ENCODE peak calls at places on chromosomes 2 and 18, in six cellular contexts. One of them, this sample, is unnamed.

GRCh38 chr2:228901531-228901930 is 369.6 kb downstream of the PID1 start:
- DNase-seq in GM13977: no peak
- DNase-seq in mucosa of descending colon: no peak
- DNase-seq in WTC11: no peak
- DNase-seq in astrocyte: no peak
- DNase-seq in transverse colon: no peak
- DNase-seq in this sample: no peak

GRCh38 chr18:47150824-47151366 is 595 bp upstream of the HDHD2 start:
- DNase-seq in GM13977: peak
- DNase-seq in mucosa of descending colon: peak
- DNase-seq in WTC11: no peak
- DNase-seq in astrocyte: no peak
- DNase-seq in transverse colon: peak
- DNase-seq in this sample: no peak

GRCh38 chr2:43007901-43008300 is 215.5 kb upstream of the HAAO start:
- DNase-seq in GM13977: no peak
- DNase-seq in mucosa of descending colon: no peak
- DNase-seq in WTC11: no peak
- DNase-seq in astrocyte: no peak
- DNase-seq in transverse colon: no peak
- DNase-seq in this sample: no peak

GRCh38 chr2:122634261-122634660 is 878.8 kb downstream of the TSN start:
- DNase-seq in GM13977: no peak
- DNase-seq in mucosa of descending colon: no peak
- DNase-seq in WTC11: no peak
- DNase-seq in astrocyte: peak
- DNase-seq in transverse colon: no peak
- DNase-seq in this sample: no peak

GRCh38 chr2:168612719-168613118 is 156.6 kb downstream of the CERS6 start:
- DNase-seq in GM13977: no peak
- DNase-seq in mucosa of descending colon: no peak
- DNase-seq in WTC11: no peak
- DNase-seq in astrocyte: no peak
- DNase-seq in transverse colon: no peak
- DNase-seq in this sample: no peak

GRCh38 chr2:157486596-157487270 is 42.8 kb upstream of the CYTIP start:
- DNase-seq in GM13977: no peak
- DNase-seq in mucosa of descending colon: no peak
- DNase-seq in WTC11: no peak
- DNase-seq in astrocyte: peak
- DNase-seq in transverse colon: no peak
- DNase-seq in this sample: no peak

GRCh38 chr2:99695121-99695773 is 205.4 kb upstream of the REV1 start:
- DNase-seq in GM13977: no peak
- DNase-seq in mucosa of descending colon: no peak
- DNase-seq in WTC11: no peak
- DNase-seq in astrocyte: no peak
- DNase-seq in transverse colon: no peak
- DNase-seq in this sample: no peak

GRCh38 chr18:5993938-5994337 is 98.6 kb upstream of the TMEM200C start:
- DNase-seq in GM13977: no peak
- DNase-seq in mucosa of descending colon: no peak
- DNase-seq in WTC11: no peak
- DNase-seq in astrocyte: no peak
- DNase-seq in transverse colon: no peak
- DNase-seq in this sample: no peak

GRCh38 chr18:36769611-36770314 is 59.0 kb downstream of the TPGS2 start:
- DNase-seq in GM13977: peak
- DNase-seq in mucosa of descending colon: no peak
- DNase-seq in WTC11: peak
- DNase-seq in astrocyte: no peak
- DNase-seq in transverse colon: no peak
- DNase-seq in this sample: peak

GRCh38 chr2:12032421-12032820 is 286.0 kb downstream of the LPIN1 start:
- DNase-seq in GM13977: peak
- DNase-seq in mucosa of descending colon: no peak
- DNase-seq in WTC11: no peak
- DNase-seq in astrocyte: no peak
- DNase-seq in transverse colon: no peak
- DNase-seq in this sample: peak
- TF ChIP-seq CTCF in GM13977: peak
- TF ChIP-seq CTCF in mucosa of descending colon: no peak
- TF ChIP-seq CTCF in WTC11: no peak
- TF ChIP-seq CTCF in astrocyte: no peak
- TF ChIP-seq CTCF in transverse colon: no peak
- TF ChIP-seq CTCF in this sample: no peak

GRCh38 chr2:227125506-227125905 is 38.5 kb downstream of the COL4A4 start:
- DNase-seq in GM13977: no peak
- DNase-seq in mucosa of descending colon: no peak
- DNase-seq in WTC11: peak
- DNase-seq in astrocyte: no peak
- DNase-seq in transverse colon: no peak
- DNase-seq in this sample: peak
- TF ChIP-seq CTCF in GM13977: peak
- TF ChIP-seq CTCF in mucosa of descending colon: no peak
- TF ChIP-seq CTCF in WTC11: peak
- TF ChIP-seq CTCF in astrocyte: no peak
- TF ChIP-seq CTCF in transverse colon: no peak
- TF ChIP-seq CTCF in this sample: no peak

DNA sequence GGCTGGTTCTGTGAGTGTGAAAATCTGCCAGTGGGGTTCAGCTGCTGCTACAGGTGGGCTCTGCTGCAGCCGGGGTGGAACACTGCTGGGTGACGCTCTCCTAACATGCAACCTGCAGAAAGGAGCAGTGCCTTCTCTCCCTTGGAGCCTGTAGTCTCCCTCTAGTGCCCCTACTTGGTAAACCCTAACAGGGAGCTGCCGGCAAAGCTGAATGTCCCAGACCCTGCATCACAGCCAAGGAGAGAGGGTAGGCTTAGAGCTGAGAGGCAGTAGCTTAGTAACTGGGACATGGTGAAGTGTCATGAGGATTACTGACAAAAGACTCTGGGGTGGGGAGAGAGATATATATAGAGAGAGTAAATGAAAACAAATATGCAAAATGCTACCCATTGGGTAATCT is 9.8 kb downstream of the NCAPH start:
- DNase-seq in GM13977: no peak
- DNase-seq in mucosa of descending colon: no peak
- DNase-seq in WTC11: peak
- DNase-seq in astrocyte: no peak
- DNase-seq in transverse colon: no peak
- DNase-seq in this sample: no peak
- TF ChIP-seq CTCF in GM13977: peak
- TF ChIP-seq CTCF in mucosa of descending colon: no peak
- TF ChIP-seq CTCF in WTC11: no peak
- TF ChIP-seq CTCF in astrocyte: peak
- TF ChIP-seq CTCF in transverse colon: no peak
- TF ChIP-seq CTCF in this sample: no peak

GRCh38 chr2:7035884-7036283 is 118.7 kb downstream of the RNF144A start:
- DNase-seq in GM13977: no peak
- DNase-seq in mucosa of descending colon: no peak
- DNase-seq in WTC11: no peak
- DNase-seq in astrocyte: no peak
- DNase-seq in transverse colon: no peak
- DNase-seq in this sample: no peak

GRCh38 chr2:7034313-7034712 is 117.1 kb downstream of the RNF144A start:
- DNase-seq in GM13977: no peak
- DNase-seq in mucosa of descending colon: no peak
- DNase-seq in WTC11: peak
- DNase-seq in astrocyte: no peak
- DNase-seq in transverse colon: no peak
- DNase-seq in this sample: no peak

GRCh38 chr2:7041421-7041820 is 124.2 kb downstream of the RNF144A start:
- DNase-seq in GM13977: no peak
- DNase-seq in mucosa of descending colon: no peak
- DNase-seq in WTC11: no peak
- DNase-seq in astrocyte: no peak
- DNase-seq in transverse colon: no peak
- DNase-seq in this sample: no peak

GRCh38 chr2:7033136-7033960 is 116.1 kb downstream of the RNF144A start:
- DNase-seq in GM13977: no peak
- DNase-seq in mucosa of descending colon: no peak
- DNase-seq in WTC11: no peak
- DNase-seq in astrocyte: no peak
- DNase-seq in transverse colon: no peak
- DNase-seq in this sample: no peak

GRCh38 chr2:7037340-7038333 is 120.4 kb downstream of the RNF144A start:
- DNase-seq in GM13977: peak
- DNase-seq in mucosa of descending colon: peak
- DNase-seq in WTC11: peak
- DNase-seq in astrocyte: peak
- DNase-seq in transverse colon: peak
- DNase-seq in this sample: peak
- TF ChIP-seq CTCF in GM13977: peak
- TF ChIP-seq CTCF in mucosa of descending colon: peak
- TF ChIP-seq CTCF in WTC11: peak
- TF ChIP-seq CTCF in astrocyte: peak
- TF ChIP-seq CTCF in transverse colon: peak
- TF ChIP-seq CTCF in this sample: peak

DNA sequence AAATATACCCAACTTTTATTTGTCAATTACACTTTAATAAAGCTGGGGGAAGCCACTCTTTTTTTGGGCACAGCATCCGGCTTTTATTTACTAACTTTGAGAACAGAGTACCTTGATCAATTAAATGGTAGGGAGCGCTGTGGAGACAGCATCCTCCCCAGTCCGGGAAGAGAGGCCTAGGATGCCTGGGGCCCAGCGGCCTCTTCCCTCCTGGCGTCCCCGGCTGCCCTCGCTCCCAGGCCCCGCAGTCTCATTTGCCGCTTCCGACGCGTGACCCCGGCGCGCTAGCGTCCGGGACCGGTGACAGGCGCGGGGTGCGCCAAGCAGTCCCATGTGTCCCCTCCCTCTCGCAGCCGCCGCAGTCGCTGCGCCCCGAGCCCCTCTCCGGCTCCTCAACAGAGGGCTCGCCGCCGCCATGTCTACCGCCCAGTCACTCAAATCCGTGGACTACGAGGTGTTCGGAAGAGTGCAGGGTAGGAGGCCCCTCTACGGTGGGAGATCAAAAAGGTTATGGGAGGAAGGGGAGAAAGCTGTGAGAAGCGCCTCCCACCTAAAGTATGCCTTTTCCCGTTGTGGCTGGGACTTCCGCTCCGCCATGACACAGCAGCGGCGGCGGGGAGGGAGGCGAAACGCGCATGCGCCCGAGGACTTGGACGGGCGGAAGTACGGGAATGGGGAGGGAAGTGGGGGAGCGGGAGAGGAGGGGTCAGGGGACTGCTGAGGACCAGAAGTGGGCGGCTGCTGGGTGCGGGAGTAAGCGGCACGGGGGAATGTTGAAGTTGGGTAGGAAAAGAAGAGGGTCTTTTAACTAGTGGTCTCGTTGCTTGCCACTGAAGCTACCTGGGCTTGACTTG is at the start of gene ACYP2:
- DNase-seq in GM13977: peak
- DNase-seq in mucosa of descending colon: peak
- DNase-seq in WTC11: peak
- DNase-seq in astrocyte: peak
- DNase-seq in transverse colon: peak
- DNase-seq in this sample: peak
- TF ChIP-seq CTCF in GM13977: no peak
- TF ChIP-seq CTCF in mucosa of descending colon: no peak
- TF ChIP-seq CTCF in WTC11: no peak
- TF ChIP-seq CTCF in astrocyte: peak
- TF ChIP-seq CTCF in transverse colon: peak
- TF ChIP-seq CTCF in this sample: peak

GRCh38 chr2:134224005-134224404 is 29.9 kb upstream of the MGAT5 start:
- DNase-seq in GM13977: no peak
- DNase-seq in mucosa of descending colon: no peak
- DNase-seq in WTC11: no peak
- DNase-seq in astrocyte: peak
- DNase-seq in transverse colon: no peak
- DNase-seq in this sample: no peak
- TF ChIP-seq CTCF in GM13977: no peak
- TF ChIP-seq CTCF in mucosa of descending colon: no peak
- TF ChIP-seq CTCF in WTC11: no peak
- TF ChIP-seq CTCF in astrocyte: no peak
- TF ChIP-seq CTCF in transverse colon: no peak
- TF ChIP-seq CTCF in this sample: no peak

GRCh38 chr2:10432315-10433181 is 15.6 kb downstream of the ODC1 start:
- DNase-seq in GM13977: no peak
- DNase-seq in mucosa of descending colon: peak
- DNase-seq in WTC11: no peak
- DNase-seq in astrocyte: no peak
- DNase-seq in transverse colon: peak
- DNase-seq in this sample: peak
- TF ChIP-seq CTCF in GM13977: no peak
- TF ChIP-seq CTCF in mucosa of descending colon: no peak
- TF ChIP-seq CTCF in WTC11: no peak
- TF ChIP-seq CTCF in astrocyte: no peak
- TF ChIP-seq CTCF in transverse colon: no peak
- TF ChIP-seq CTCF in this sample: no peak

GRCh38 chr2:149329470-149330126 is 789 bp upstream of the LYPD6 start:
- DNase-seq in GM13977: peak
- DNase-seq in mucosa of descending colon: peak
- DNase-seq in WTC11: peak
- DNase-seq in astrocyte: peak
- DNase-seq in transverse colon: peak
- DNase-seq in this sample: no peak
- TF ChIP-seq CTCF in GM13977: no peak
- TF ChIP-seq CTCF in mucosa of descending colon: no peak
- TF ChIP-seq CTCF in WTC11: no peak
- TF ChIP-seq CTCF in astrocyte: no peak
- TF ChIP-seq CTCF in transverse colon: no peak
- TF ChIP-seq CTCF in this sample: no peak

GRCh38 chr2:181239400-181239799 is 217.8 kb upstream of the ITGA4 start:
- DNase-seq in GM13977: no peak
- DNase-seq in mucosa of descending colon: no peak
- DNase-seq in WTC11: peak
- DNase-seq in astrocyte: no peak
- DNase-seq in transverse colon: no peak
- DNase-seq in this sample: peak
- TF ChIP-seq CTCF in GM13977: peak
- TF ChIP-seq CTCF in mucosa of descending colon: no peak
- TF ChIP-seq CTCF in WTC11: no peak
- TF ChIP-seq CTCF in astrocyte: peak
- TF ChIP-seq CTCF in transverse colon: peak
- TF ChIP-seq CTCF in this sample: peak